ENCODE peak calls at places on chromosomes 1 and 21, in nine cellular contexts. A, V, O, Y, J, P, N, R and C are unnamed samples.

GRCh38 chr1:54124906-54125305 is 27.9 kb downstream of the CDCP2 start:
- DNase-seq in J (no peak), Y (no peak), O (no peak), P (no peak), R (no peak), N (no peak), V (no peak), A (no peak), C (no peak)

GRCh38 chr1:23591460-23592208 is 32.3 kb upstream of the ID3 start:
- DNase-seq in Y (no peak), N (peak), O (no peak), R (no peak), V (no peak), J (no peak), A (no peak), P (no peak), C (no peak)

GRCh38 chr21:33232640-33233039 is 2.9 kb downstream of the IFNAR2 start:
- DNase-seq in N (no peak), J (no peak), Y (no peak), P (no peak), A (no peak), V (no peak), R (no peak), O (no peak), C (no peak)

GRCh38 chr1:77308889-77309621 is 27.2 kb downstream of the AK5 start:
- DNase-seq in V (no peak), R (no peak), A (no peak), O (no peak), Y (no peak), N (no peak), P (no peak), J (no peak), C (no peak)

GRCh38 chr1:162302660-162303344 is 73.9 kb downstream of the SPATA46 start:
- DNase-seq in R (no peak), Y (no peak), O (no peak), V (no peak), A (no peak), J (no peak), P (no peak), N (no peak), C (no peak)

GRCh38 chr1:198771562-198772153 is 132.8 kb downstream of the PTPRC start:
- DNase-seq in R (no peak), P (peak), Y (no peak), N (peak), V (peak), O (no peak), J (no peak), A (no peak), C (no peak)

GRCh38 chr1:64733576-64734288 is 11.1 kb upstream of the RAVER2 start:
- DNase-seq in A (no peak), V (no peak), O (no peak), Y (no peak), N (no peak), P (no peak), R (no peak), J (no peak), C (no peak)

GRCh38 chr1:226574591-226575435 is 26.2 kb downstream of the STUM start:
- DNase-seq in R (no peak), P (no peak), A (no peak), N (no peak), O (no peak), J (no peak), Y (no peak), V (no peak), C (no peak)

GRCh38 chr21:45074818-45075605 is 632 bp downstream of the ADARB1 start:
- DNase-seq in N (no peak), J (no peak), P (peak), O (peak), Y (peak), A (no peak), V (no peak), R (no peak), C (peak)

GRCh38 chr1:3348196-3348865 is 106.1 kb upstream of the ARHGEF16 start:
- DNase-seq in A (no peak), V (no peak), O (no peak), Y (no peak), P (no peak), N (no peak), J (no peak), R (no peak), C (no peak)

GRCh38 chr1:206457408-206457807 is 12.9 kb upstream of the IKBKE start:
- DNase-seq in J (no peak), N (no peak), P (peak), A (no peak), R (no peak), Y (no peak), V (no peak), O (no peak), C (no peak)

GRCh38 chr21:45084121-45084520 is 9.7 kb downstream of the ADARB1 start:
- DNase-seq in V (no peak), N (no peak), R (no peak), Y (no peak), J (no peak), A (no peak), O (no peak), P (no peak), C (no peak)

GRCh38 chr1:6222644-6223043 is 13.1 kb downstream of the ICMT start:
- DNase-seq in V (no peak), J (no peak), O (no peak), R (no peak), Y (no peak), N (no peak), A (peak), P (no peak), C (no peak)

GRCh38 chr1:18769140-18769539 is 90.3 kb downstream of the TAS1R2 start:
- DNase-seq in N (no peak), O (no peak), R (no peak), Y (no peak), J (no peak), A (no peak), P (peak), V (no peak), C (no peak)

GRCh38 chr21:42016364-42016985 is 6.3 kb upstream of the ZBTB21 start:
- DNase-seq in V (no peak), R (no peak), N (no peak), P (no peak), O (no peak), J (no peak), A (no peak), Y (no peak), C (no peak)

GRCh38 chr1:33382651-33383415 is 48.1 kb downstream of the PHC2 start:
- DNase-seq in O (no peak), J (no peak), Y (no peak), P (peak), R (no peak), V (no peak), N (no peak), A (no peak), C (no peak)

GRCh38 chr1:5921671-5922070 is 70.6 kb downstream of the NPHP4 start:
- DNase-seq in A (no peak), O (no peak), J (no peak), V (no peak), Y (no peak), R (no peak), P (no peak), N (no peak), C (no peak)

GRCh38 chr1:2354511-2355407 is 36.6 kb downstream of the MORN1 start:
- DNase-seq in J (no peak), R (no peak), Y (no peak), V (no peak), P (no peak), N (no peak), A (no peak), O (no peak), C (no peak)

GRCh38 chr1:172838681-172839313 is 179.9 kb downstream of the FASLG start:
- DNase-seq in P (no peak), Y (no peak), N (no peak), V (no peak), J (no peak), R (no peak), A (no peak), O (no peak), C (no peak)

GRCh38 chr1:190067592-190067991 is 410.1 kb downstream of the BRINP3 start:
- DNase-seq in J (no peak), V (peak), R (no peak), O (no peak), A (no peak), N (no peak), P (no peak), Y (no peak), C (no peak)

GRCh38 chr21:37554661-37555379 is 188.2 kb downstream of the DYRK1A start:
- DNase-seq in N (no peak), P (no peak), A (no peak), O (no peak), R (peak), V (no peak), Y (no peak), J (no peak), C (no peak)
- H3K4me3 ChIP-seq in N (no peak), P (no peak), A (no peak), O (no peak), R (no peak), V (no peak), Y (no peak), J (no peak), C (no peak)

GRCh38 chr1:227903614-227904501 is 43.9 kb downstream of the WNT9A start:
- DNase-seq in J (no peak), P (no peak), O (no peak), Y (no peak), R (no peak), V (no peak), N (no peak), A (no peak), C (no peak)
- TF ChIP-seq EP300 in J (no peak), P (no peak), O (no peak), Y (no peak), R (no peak), V (no peak), N (no peak), A (no peak), C (no peak)

GRCh38 chr1:225374996-225375395 is 52.8 kb downstream of the LBR start:
- DNase-seq in J (no peak), P (no peak), O (no peak), N (no peak), A (no peak), R (no peak), V (no peak), Y (no peak), C (no peak)
- H3K4me3 ChIP-seq in J (no peak), P (no peak), O (no peak), N (no peak), A (no peak), R (no peak), V (no peak), Y (no peak), C (no peak)

GRCh38 chr21:39645331-39645730 is 32.6 kb downstream of the B3GALT5 start:
- DNase-seq in J (no peak), P (no peak), O (peak), R (peak), V (no peak), A (no peak), Y (no peak), N (no peak), C (no peak)

GRCh38 chr21:39650306-39650705 is 37.6 kb downstream of the B3GALT5 start:
- DNase-seq in A (no peak), O (no peak), Y (no peak), J (no peak), P (no peak), V (no peak), N (no peak), R (no peak), C (no peak)

GRCh38 chr21:39648879-39649278 is 36.1 kb downstream of the B3GALT5 start:
- DNase-seq in P (no peak), N (no peak), V (no peak), R (no peak), O (no peak), A (no peak), Y (no peak), J (no peak), C (no peak)

GRCh38 chr21:39649526-39649925 is 36.8 kb downstream of the B3GALT5 start:
- DNase-seq in O (no peak), J (no peak), Y (no peak), R (no peak), P (no peak), N (no peak), A (no peak), V (no peak), C (no peak)

DNA sequence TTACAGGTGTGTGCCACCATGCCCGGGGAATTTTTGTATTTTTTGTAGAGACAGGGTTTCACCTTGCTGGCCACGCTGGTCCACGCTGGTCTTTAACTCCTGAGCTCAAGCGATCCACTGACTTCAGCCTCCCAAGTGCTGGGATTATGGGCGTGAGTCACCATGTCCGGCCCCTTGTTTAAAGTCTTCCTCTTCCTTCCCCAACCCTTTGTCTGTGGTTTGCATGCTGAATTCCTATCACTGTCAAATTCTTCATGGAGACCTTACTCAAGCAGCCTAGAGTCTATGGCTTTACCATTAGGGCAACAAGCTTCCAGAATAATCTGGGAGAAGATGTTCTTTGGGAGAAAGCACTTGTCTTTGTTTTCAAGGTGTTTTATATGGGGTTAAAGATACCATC is 34.7 kb downstream of the B3GALT5 start:
- DNase-seq in R (no peak), A (no peak), V (no peak), Y (no peak), O (no peak), J (no peak), P (no peak), N (no peak), C (no peak)
- TF ChIP-seq EP300 in R (no peak), A (no peak), V (no peak), Y (no peak), O (no peak), J (no peak), P (no peak), N (no peak), C (no peak)

GRCh38 chr1:61210435-61211012 is 128.2 kb downstream of the NFIA start:
- DNase-seq in O (no peak), J (no peak), R (no peak), A (no peak), V (no peak), P (no peak), N (no peak), Y (no peak), C (no peak)

GRCh38 chr1:61215676-61216289 is 133.4 kb downstream of the NFIA start:
- DNase-seq in O (no peak), R (no peak), V (no peak), P (no peak), N (no peak), A (no peak), Y (no peak), J (no peak), C (no peak)

GRCh38 chr1:61208172-61208571 is 125.8 kb downstream of the NFIA start:
- DNase-seq in O (no peak), R (no peak), V (no peak), Y (no peak), P (no peak), N (no peak), J (no peak), A (no peak), C (no peak)

GRCh38 chr1:61208815-61209214 is 126.5 kb downstream of the NFIA start:
- DNase-seq in V (no peak), N (no peak), R (no peak), O (no peak), P (no peak), Y (no peak), J (no peak), A (no peak), C (no peak)

DNA sequence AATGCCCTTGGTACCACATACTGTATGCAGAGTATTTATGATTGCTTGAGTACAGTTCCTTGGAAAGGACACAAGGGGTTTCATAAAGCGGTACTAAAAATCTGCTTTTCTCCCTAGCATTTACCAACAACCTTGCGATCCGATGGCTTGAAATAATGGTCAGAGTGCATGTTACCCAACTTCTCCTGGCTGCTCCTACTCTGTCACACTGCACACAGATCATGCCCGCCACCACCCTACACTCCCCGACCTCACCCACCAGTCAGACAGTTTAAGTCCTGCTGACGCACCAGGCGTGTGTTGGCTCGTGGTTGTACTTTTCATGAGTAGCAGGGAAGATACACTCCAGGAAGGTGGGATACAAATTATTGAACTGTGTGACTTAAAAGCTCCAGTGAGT is 131.3 kb downstream of the NFIA start:
- DNase-seq in O (no peak), P (no peak), Y (no peak), J (no peak), A (no peak), V (no peak), R (no peak), N (no peak), C (no peak)
- H3K4me3 ChIP-seq in O (no peak), P (no peak), Y (no peak), J (no peak), A (no peak), V (no peak), R (no peak), N (no peak), C (no peak)

GRCh38 chr1:85584923-85585322 is 4.4 kb downstream of the CCN1 start:
- DNase-seq in P (no peak), A (no peak), O (peak), V (no peak), R (no peak), J (no peak), N (no peak), Y (no peak), C (no peak)
- TF ChIP-seq EP300 in P (no peak), A (no peak), O (no peak), V (no peak), R (no peak), J (no peak), N (no peak), Y (no peak), C (no peak)

DNA sequence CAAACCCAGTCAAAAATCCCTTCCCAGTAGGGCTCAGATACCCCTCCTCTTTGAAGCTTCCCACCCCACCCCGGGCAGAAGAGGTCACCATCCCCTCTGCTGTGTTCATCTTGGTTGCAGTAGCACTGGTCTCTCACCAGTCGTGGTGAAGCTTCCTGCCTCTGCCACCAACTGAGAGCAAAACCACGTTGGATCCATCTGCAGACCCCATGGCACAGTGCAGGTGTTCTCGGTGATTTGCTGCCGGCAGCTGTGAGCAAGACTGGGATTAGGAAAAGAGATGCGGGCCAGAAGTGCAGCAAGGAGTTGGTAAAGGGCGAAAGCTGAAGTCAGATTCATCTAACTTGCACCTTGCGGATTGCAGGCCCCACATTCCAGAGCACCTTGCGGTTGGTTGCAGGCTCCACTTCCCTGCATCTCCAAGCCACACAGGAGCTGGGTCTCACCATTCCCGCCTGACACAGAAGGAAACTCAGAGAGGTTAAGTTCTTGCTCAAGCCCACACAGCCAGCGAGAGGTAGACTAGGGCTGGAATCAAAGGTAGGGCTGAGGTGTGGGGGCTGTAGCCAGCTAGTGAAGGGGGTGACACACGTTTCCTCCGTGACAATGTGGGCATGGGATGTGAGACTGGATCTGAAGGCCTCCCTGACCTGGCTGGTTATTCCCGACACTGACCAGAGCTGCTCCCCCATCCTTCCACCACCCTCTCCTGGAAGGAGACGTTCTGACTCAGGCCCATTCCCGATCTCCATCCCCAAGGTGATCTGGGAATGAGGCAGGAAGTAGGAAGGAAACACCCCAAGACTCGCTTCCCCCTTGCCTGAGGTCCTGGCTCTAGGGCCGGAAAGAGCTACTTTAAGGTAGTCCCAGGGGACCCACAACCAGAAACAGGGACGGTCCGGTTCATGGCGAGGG is 3.3 kb upstream of the FAM110D start:
- DNase-seq in O (no peak), V (no peak), R (no peak), P (no peak), A (no peak), Y (no peak), N (no peak), J (no peak), C (no peak)
- H3K4me3 ChIP-seq in O (peak), V (no peak), R (peak), P (no peak), A (no peak), Y (no peak), N (no peak), J (no peak), C (no peak)

DNA sequence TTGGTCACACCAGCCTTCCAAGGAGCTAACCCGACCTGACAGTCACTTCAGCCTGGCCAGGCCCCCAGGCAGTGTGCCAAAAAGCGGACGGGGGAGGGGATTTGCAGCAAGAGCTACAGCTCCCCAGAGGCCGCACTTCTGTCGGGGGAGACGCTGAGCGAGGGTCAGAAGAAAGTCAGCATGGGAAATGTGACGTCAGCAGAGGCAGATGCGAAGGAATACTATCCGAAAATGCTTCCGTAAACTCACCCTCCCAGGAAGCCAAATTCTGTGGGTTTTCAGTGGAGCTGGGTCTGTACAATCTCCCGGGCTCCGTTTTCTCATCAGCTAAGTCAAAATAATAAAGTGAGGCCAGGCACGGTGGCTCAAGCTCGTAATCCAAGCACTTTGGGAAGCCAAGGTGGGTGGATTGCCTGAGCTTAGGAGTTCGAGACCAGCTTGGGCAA is 28.5 kb upstream of the ECE1 start:
- DNase-seq in R (no peak), J (peak), Y (peak), N (no peak), P (no peak), O (no peak), A (peak), V (no peak), C (peak)
- TF ChIP-seq EP300 in R (no peak), J (peak), Y (no peak), N (no peak), P (no peak), O (no peak), A (no peak), V (no peak), C (peak)

GRCh38 chr1:169111472-169111871 is 5.0 kb downstream of the ATP1B1 start:
- DNase-seq in Y (no peak), R (no peak), O (no peak), V (no peak), P (no peak), N (no peak), J (no peak), A (no peak), C (no peak)
- H3K4me3 ChIP-seq in Y (peak), R (no peak), O (no peak), V (no peak), P (no peak), N (peak), J (no peak), A (no peak), C (no peak)